ENCODE peak calls at places on chromosomes 13 and 19, in nine cellular contexts. Y is endothelial cell, V is AG10803, J is left ventricle myocardium inferior, H is stomach, T is brain microvascular endothelial cell, G is WTC11, R is AG04450, C is progenitor cell of endocrine pancreas. X is an unnamed sample.

GRCh38 chr13:21884299-21884878 is 213.5 kb downstream of the FGF9 start:
- DNase-seq in C (no peak), T (no peak), Y (no peak), H (no peak), R (no peak), J (no peak), G (no peak), V (no peak), X (no peak)

GRCh38 chr19:8665468-8666213 is 33.0 kb downstream of the ACTL9 start:
- DNase-seq in J (no peak), Y (no peak), G (no peak), H (no peak), R (no peak), T (no peak), C (no peak), V (no peak), X (no peak)

GRCh38 chr13:45916859-45917418 is 65.4 kb upstream of the SIAH3 start:
- DNase-seq in V (no peak), R (no peak), Y (no peak), G (no peak), H (no peak), C (no peak), J (no peak), T (no peak), X (no peak)

GRCh38 chr19:46299004-46299509 is 2.2 kb downstream of the HIF3A start:
- DNase-seq in R (peak), C (no peak), Y (no peak), G (no peak), V (peak), H (peak), J (peak), T (peak), X (peak)

GRCh38 chr19:34574704-34575103 is 93.1 kb downstream of the WTIP start:
- DNase-seq in C (no peak), H (no peak), V (no peak), Y (no peak), T (no peak), R (no peak), J (no peak), G (no peak), X (no peak)

GRCh38 chr13:113324336-113324882 is 27.4 kb downstream of the LAMP1 start:
- DNase-seq in T (no peak), R (no peak), Y (no peak), H (no peak), G (no peak), V (no peak), C (no peak), J (no peak), X (no peak)

GRCh38 chr19:12034610-12035009 is 869 bp downstream of the ZNF433 start:
- DNase-seq in V (no peak), G (no peak), C (no peak), T (no peak), Y (no peak), H (no peak), J (no peak), R (no peak), X (no peak)

GRCh38 chr19:28710278-28710677 is 502.7 kb downstream of the UQCRFS1 start:
- DNase-seq in C (no peak), H (no peak), G (no peak), J (no peak), V (peak), T (no peak), R (peak), Y (no peak), X (peak)

GRCh38 chr13:93628136-93628535 is 401.5 kb downstream of the GPC6 start:
- DNase-seq in Y (no peak), G (no peak), C (no peak), V (no peak), T (no peak), R (no peak), J (no peak), H (no peak), X (no peak)

GRCh38 chr13:21676611-21677021 is 5.7 kb downstream of the FGF9 start:
- DNase-seq in Y (peak), C (no peak), R (no peak), G (peak), T (no peak), H (peak), V (no peak), J (no peak), X (no peak)

GRCh38 chr13:111325941-111326620 is 5.6 kb downstream of the TEX29 start:
- DNase-seq in Y (no peak), R (no peak), G (no peak), H (no peak), J (no peak), V (no peak), C (no peak), T (no peak), X (no peak)

GRCh38 chr13:101121608-101122007 is 294.7 kb downstream of the NALCN start:
- DNase-seq in V (no peak), C (no peak), H (no peak), G (no peak), J (no peak), R (no peak), Y (no peak), T (no peak), X (no peak)

GRCh38 chr13:101116381-101116780 is 299.9 kb downstream of the NALCN start:
- DNase-seq in Y (no peak), G (no peak), T (no peak), H (no peak), V (no peak), C (no peak), R (no peak), J (no peak), X (no peak)

GRCh38 chr13:101111894-101112293 is 304.4 kb downstream of the NALCN start:
- DNase-seq in C (no peak), R (no peak), T (no peak), V (no peak), J (no peak), H (no peak), G (no peak), Y (no peak), X (no peak)

GRCh38 chr13:101116826-101117225 is 299.5 kb downstream of the NALCN start:
- DNase-seq in G (no peak), C (no peak), T (no peak), R (no peak), H (no peak), Y (no peak), J (no peak), V (no peak), X (no peak)

GRCh38 chr13:101115762-101116161 is 300.5 kb downstream of the NALCN start:
- DNase-seq in T (no peak), V (peak), G (no peak), R (no peak), C (no peak), H (no peak), Y (no peak), J (no peak), X (no peak)
- TF ChIP-seq CTCF in T (peak), V (peak), G (no peak), R (peak), C (no peak), H (no peak), Y (no peak), J (no peak), X (peak)

DNA sequence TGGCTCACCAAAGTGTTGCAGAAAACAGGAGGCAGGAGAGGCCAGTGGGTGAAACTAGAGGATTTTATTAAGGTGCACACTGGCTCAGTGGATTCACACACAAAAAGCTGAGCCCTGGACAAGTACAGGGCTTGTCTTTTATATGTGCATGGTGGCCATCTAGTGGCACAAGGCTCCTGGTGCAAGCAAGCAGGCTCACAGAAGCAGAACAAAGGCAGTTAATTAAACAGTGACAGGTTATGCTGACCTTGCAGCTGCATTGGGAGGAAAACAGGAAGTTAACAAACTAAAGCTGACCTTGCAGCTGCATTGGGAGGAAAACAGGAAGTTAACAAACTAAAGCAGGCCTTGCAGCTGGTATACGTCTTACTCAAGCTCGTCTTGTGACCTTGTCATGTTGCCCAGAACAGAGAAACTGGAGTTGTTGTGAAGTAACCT is 65.3 kb upstream of the ZNF681 start:
- DNase-seq in R (no peak), H (no peak), V (no peak), G (peak), T (no peak), Y (peak), J (no peak), C (no peak), X (no peak)
- TF ChIP-seq CTCF in R (no peak), H (peak), V (no peak), G (peak), T (peak), Y (no peak), J (peak), C (peak), X (no peak)

GRCh38 chr13:39811696-39812095 is 156.2 kb downstream of the COG6 start:
- DNase-seq in Y (no peak), T (no peak), C (no peak), H (no peak), V (no peak), G (no peak), J (no peak), R (no peak), X (no peak)

GRCh38 chr13:39811051-39811450 is 155.6 kb downstream of the COG6 start:
- DNase-seq in G (no peak), J (no peak), V (no peak), C (no peak), R (no peak), H (no peak), Y (no peak), T (no peak), X (no peak)

GRCh38 chr13:39815345-39816111 is 160.1 kb downstream of the COG6 start:
- DNase-seq in Y (no peak), R (no peak), T (peak), C (no peak), J (no peak), V (no peak), H (no peak), G (no peak), X (no peak)

GRCh38 chr13:39809466-39809865 is 154.0 kb downstream of the COG6 start:
- DNase-seq in Y (no peak), J (no peak), G (no peak), C (no peak), R (no peak), V (no peak), H (no peak), T (no peak), X (no peak)

GRCh38 chr13:39810091-39810877 is 154.8 kb downstream of the COG6 start:
- DNase-seq in J (no peak), H (no peak), Y (no peak), C (no peak), V (no peak), R (no peak), G (no peak), T (no peak), X (no peak)
- TF ChIP-seq CTCF in J (no peak), H (no peak), Y (no peak), C (no peak), V (no peak), R (no peak), G (no peak), T (peak), X (no peak)

GRCh38 chr19:32743447-32743846 is 23.9 kb downstream of the TDRD12 start:
- DNase-seq in C (no peak), R (no peak), H (no peak), G (no peak), T (no peak), Y (no peak), V (no peak), J (no peak), X (no peak)
- TF ChIP-seq CTCF in C (no peak), R (no peak), H (no peak), G (no peak), T (no peak), Y (no peak), V (no peak), J (no peak), X (no peak)

DNA sequence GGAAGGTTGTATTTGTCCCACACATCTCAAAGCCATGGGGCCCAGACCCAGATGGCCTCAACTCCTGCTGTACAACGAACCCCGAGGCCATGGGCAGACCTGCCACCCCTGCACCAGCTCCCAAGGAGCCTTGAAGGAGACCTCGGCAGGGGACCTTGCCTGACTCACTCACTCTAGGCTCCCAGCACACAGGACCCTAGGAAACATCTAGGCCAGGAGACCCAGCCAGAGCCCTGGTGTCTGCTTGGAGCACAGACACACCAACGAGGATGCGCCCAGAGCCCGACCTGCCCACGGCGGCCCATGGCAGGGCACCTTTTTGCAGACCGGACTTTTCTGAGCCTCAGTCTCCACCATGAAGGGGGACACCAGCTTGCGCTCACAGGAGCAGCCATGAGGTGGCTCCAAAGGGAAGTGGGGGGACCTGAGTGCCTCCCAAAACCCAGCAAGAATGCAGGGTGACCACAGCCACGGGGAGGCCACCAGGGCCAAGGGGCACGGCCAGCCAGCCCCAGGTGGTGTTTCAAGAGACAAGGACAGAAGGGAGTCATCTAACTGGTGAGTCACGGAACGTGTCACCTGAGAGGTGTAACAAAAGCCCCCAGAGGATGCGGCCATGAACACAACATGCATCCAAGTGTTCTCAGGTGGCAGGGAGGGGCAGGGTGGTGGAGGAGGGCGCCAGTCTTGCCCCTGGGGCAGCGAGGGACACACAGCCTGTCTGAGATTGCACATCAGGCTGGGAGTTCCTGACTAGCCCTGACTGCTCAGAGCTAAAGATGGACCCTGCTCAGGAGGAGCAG is 4.9 kb upstream of the CERS1 start:
- DNase-seq in G (no peak), C (no peak), J (no peak), V (no peak), H (no peak), R (no peak), T (no peak), Y (no peak), X (no peak)
- TF ChIP-seq CTCF in G (no peak), C (no peak), J (no peak), V (no peak), H (no peak), R (no peak), T (no peak), Y (no peak), X (no peak)

GRCh38 chr13:20137875-20138274 is 23.0 kb downstream of the GJA3 start:
- DNase-seq in G (no peak), H (no peak), C (no peak), J (no peak), R (no peak), V (no peak), Y (no peak), T (no peak), X (no peak)

GRCh38 chr13:20140487-20140886 is 20.4 kb downstream of the GJA3 start:
- DNase-seq in H (no peak), R (no peak), T (no peak), G (no peak), C (no peak), J (no peak), V (no peak), Y (no peak), X (no peak)

GRCh38 chr13:20141238-20142018 is 19.4 kb downstream of the GJA3 start:
- DNase-seq in T (no peak), R (no peak), Y (no peak), J (peak), V (no peak), G (no peak), H (no peak), C (no peak), X (no peak)

GRCh38 chr13:20134732-20135131 is 26.1 kb downstream of the GJA3 start:
- DNase-seq in J (no peak), C (no peak), T (no peak), Y (no peak), R (no peak), H (no peak), G (no peak), V (no peak), X (no peak)

DNA sequence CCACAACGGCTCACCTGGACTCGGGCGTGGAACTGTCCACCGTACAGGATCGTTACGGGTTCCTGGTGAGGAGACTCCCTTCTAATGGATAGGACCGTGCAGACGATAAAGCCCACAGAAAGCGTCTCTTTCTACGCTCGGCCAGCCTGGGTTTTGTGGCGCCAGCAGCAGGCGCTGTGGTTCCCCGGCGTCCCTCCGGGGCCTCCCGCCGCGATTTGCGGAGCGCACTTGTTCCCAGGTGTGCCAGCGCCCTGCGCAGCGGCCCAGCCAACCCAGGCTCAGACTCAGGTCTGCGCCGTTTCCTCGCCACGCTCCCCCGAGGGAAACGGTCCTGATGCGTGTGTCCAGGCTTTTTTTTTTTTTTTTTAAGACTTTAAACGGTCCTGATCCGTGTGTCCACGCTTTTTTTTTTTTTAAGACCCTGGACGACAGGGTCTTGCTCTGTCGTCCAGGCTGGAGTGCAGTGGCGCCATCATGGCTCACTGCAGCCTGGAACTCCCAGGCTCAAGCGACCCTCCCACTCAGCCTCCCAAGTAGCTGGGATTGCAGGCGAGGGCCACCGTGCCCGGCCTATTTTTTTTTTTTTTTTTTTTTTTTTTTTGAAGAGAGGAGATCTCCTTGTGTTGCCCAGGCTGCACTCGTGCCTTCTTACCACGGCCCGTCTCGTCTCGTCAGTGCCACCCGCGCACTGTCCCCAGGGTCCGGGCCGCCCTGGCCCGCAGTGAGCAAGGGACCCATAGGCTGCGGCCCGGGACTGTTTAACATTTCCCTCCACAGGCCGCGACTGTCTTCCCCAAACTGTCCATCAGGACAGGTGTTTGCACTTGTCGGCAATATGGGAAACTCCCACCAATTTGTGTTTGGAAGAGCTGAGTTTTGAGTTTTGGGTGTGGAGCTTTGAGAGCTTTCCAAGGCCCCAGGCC is 23.8 kb downstream of the GJA3 start:
- DNase-seq in G (peak), C (peak), H (peak), T (no peak), R (no peak), J (no peak), Y (peak), V (no peak), X (no peak)
- TF ChIP-seq CTCF in G (no peak), C (peak), H (peak), T (peak), R (peak), J (peak), Y (no peak), V (peak), X (peak)

DNA sequence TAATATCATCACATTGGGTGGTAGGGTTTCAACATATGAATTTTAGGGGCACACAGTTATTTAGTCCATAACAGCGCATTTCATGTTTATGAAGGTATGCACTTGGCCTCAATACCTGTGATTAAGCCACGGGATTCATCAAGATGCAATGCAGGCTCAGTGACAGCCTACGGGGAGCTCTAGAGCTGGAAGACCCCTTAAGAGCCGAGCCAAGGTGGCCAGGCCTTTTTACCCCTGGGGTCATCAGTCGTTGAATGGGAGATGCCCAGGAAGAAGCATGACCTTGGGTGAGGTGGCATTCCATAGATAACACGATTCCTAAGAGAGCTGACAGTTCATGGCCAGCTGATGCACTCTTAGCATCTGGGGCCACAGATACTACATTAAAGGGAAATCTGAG is 380.0 kb downstream of the ZNF536 start:
- DNase-seq in R (no peak), J (no peak), Y (no peak), C (no peak), H (no peak), G (no peak), T (no peak), V (no peak), X (no peak)
- TF ChIP-seq CTCF in R (no peak), J (no peak), Y (no peak), C (no peak), H (no peak), G (no peak), T (no peak), V (no peak), X (no peak)

DNA sequence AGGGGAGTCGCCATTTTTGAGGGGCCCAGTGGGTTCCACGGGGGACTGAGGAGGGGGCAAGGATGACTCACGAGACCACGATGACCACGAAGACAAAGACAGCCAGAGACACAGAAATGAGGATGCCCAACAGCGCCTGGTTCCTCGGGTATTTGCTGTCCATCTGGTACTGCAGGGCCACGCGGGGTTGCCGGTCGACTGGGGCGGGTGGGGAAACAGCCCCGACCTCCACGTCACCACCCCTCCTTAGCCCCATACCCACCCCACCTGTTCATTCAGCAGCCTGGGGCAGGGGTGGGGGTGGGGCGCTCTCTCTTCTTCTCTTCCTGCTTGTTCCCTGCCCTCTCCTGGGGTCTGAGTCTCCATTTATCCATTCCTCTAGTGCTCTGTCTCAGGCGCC is 8.6 kb downstream of the IZUMO2 start:
- DNase-seq in G (no peak), H (no peak), C (no peak), R (no peak), J (no peak), Y (no peak), V (no peak), T (no peak), X (no peak)
- TF ChIP-seq CTCF in G (no peak), H (no peak), C (no peak), R (no peak), J (no peak), Y (no peak), V (no peak), T (no peak), X (no peak)

DNA sequence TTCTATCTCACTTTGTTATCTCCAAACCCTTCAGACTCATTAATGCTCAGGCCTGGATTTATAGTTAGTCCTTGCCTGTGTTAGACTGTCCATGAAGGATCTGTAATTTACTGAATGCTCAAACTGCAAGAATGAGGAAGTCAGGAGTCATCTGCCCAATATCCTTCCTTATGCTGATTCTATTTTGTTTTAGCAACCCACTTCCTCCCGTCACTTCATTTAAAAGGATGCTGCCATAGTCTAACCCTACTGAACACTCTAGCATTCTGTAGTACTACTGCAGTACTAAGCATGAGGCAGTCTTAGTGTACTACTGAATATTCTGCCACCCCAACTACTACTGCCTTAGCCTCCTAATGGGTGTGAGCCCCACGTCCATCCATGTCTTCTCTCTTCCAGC is 1.5 kb downstream of the FCAR start:
- DNase-seq in Y (no peak), V (no peak), R (no peak), J (no peak), T (no peak), H (no peak), C (no peak), G (no peak), X (no peak)
- TF ChIP-seq CTCF in Y (no peak), V (no peak), R (no peak), J (no peak), T (no peak), H (no peak), C (no peak), G (no peak), X (no peak)